ENCODE peak calls at places on chromosomes 7 and 10, in ten cellular contexts. I is activated naive CD4-positive, alpha-beta T cell treated with anti-CD3 and anti-CD28 coated beads for 36 hours; D is stimulated activated CD8-positive, alpha-beta memory T cell treated with anti-CD3 and anti-CD28 coated beads, Interleukin-4, amount 100 ng/mL, for 1 hour; F is T-helper 1 cell; V is breast epithelium; Y is H7; T is uterus; W is skeletal muscle cell; B is Peyer's patch; R is ACHN. P is an unnamed sample.

GRCh38 chr10:52644678-52645434 is 127.7 kb downstream of the MBL2 start:
- DNase-seq in R (peak), I (peak), F (no peak), T (no peak), Y (peak), W (no peak), D (no peak), V (no peak), B (peak), P (peak)

GRCh38 chr7:151080091-151080521 is 503 bp downstream of the FASTK start:
- DNase-seq in T (peak), V (no peak), Y (peak), W (no peak), F (no peak), B (peak), I (no peak), D (no peak), R (peak), P (peak)

GRCh38 chr7:157487046-157487770 is 150.4 kb downstream of the DNAJB6 start:
- DNase-seq in R (no peak), V (no peak), Y (no peak), B (peak), D (no peak), T (no peak), W (no peak), I (no peak), F (no peak), P (no peak)

GRCh38 chr7:88758355-88759215 is 915 bp upstream of the ZNF804B start:
- DNase-seq in W (no peak), T (no peak), D (no peak), I (peak), V (no peak), Y (peak), B (no peak), R (no peak), F (no peak), P (peak)

GRCh38 chr7:57772126-57772924 is 322.3 kb downstream of the ZNF716 start:
- DNase-seq in D (no peak), V (no peak), F (no peak), T (no peak), B (no peak), I (no peak), R (no peak), W (no peak), Y (no peak), P (no peak)

GRCh38 chr7:34761627-34762026 is 103.6 kb downstream of the NPSR1 start:
- DNase-seq in Y (no peak), D (no peak), V (no peak), W (no peak), R (no peak), F (no peak), T (no peak), B (no peak), I (no peak), P (no peak)

GRCh38 chr10:71024490-71024889 is 136.1 kb upstream of the PCBD1 start:
- DNase-seq in T (no peak), W (no peak), R (no peak), Y (no peak), V (no peak), I (no peak), B (no peak), D (no peak), F (no peak), P (peak)

GRCh38 chr7:153507885-153508284 is 544.3 kb upstream of the DPP6 start:
- DNase-seq in V (no peak), F (no peak), Y (no peak), T (peak), W (no peak), I (no peak), R (no peak), D (no peak), B (no peak), P (no peak)

GRCh38 chr7:34916267-34916666 is 121.0 kb downstream of the DPY19L1 start:
- DNase-seq in D (no peak), B (no peak), I (no peak), Y (no peak), R (no peak), W (no peak), T (no peak), V (no peak), F (no peak), P (no peak)

GRCh38 chr10:47079177-47079580 is 168.0 kb downstream of the PTPN20 start:
- DNase-seq in B (no peak), I (no peak), V (no peak), R (no peak), T (no peak), F (no peak), Y (no peak), D (no peak), W (no peak), P (peak)

GRCh38 chr10:79559726-79560125 is 481 bp downstream of the SFTPA2 start:
- DNase-seq in T (no peak), R (peak), D (no peak), Y (no peak), V (no peak), F (no peak), W (peak), B (no peak), I (no peak), P (no peak)

GRCh38 chr10:83222300-83222699 is 917.0 kb upstream of the GHITM start:
- DNase-seq in R (no peak), D (no peak), W (no peak), I (no peak), Y (no peak), F (no peak), V (no peak), B (no peak), T (no peak), P (no peak)

GRCh38 chr7:133315332-133316040 is 62.6 kb downstream of the EXOC4 start:
- DNase-seq in I (no peak), R (no peak), D (no peak), V (no peak), T (no peak), F (no peak), W (peak), B (no peak), Y (no peak), P (no peak)

GRCh38 chr7:148905093-148905666 is 21.1 kb upstream of the EZH2 start:
- DNase-seq in D (no peak), I (no peak), B (no peak), F (no peak), V (no peak), R (no peak), W (no peak), T (no peak), Y (peak), P (no peak)